ENCODE peak calls at places on chromosomes 4 and X, in ten cellular contexts. R, G, E, X, A, C, D, I, B and T are unnamed samples.

GRCh38 chr4:11611868-11612267 is 183.2 kb upstream of the HS3ST1 start:
- DNase-seq in G (no peak), A (no peak), X (no peak), B (no peak), I (no peak), E (no peak), R (no peak), C (no peak), D (no peak), T (no peak)

GRCh38 chr4:122765702-122766352 is 33.3 kb downstream of the BBS12 start:
- DNase-seq in R (no peak), E (peak), B (peak), I (no peak), X (no peak), G (no peak), A (no peak), D (no peak), C (no peak), T (no peak)

GRCh38 chr4:117467404-117467803 is 382.0 kb upstream of the TRAM1L1 start:
- DNase-seq in D (no peak), X (no peak), C (no peak), R (no peak), G (no peak), I (no peak), B (no peak), E (no peak), A (no peak), T (no peak)

GRCh38 chr4:39559641-39560040 is 32.4 kb upstream of the UGDH start:
- DNase-seq in B (no peak), D (no peak), I (no peak), E (no peak), X (no peak), R (no peak), G (no peak), A (no peak), C (no peak), T (no peak)

GRCh38 chr4:47484169-47484568 is 906 bp upstream of the ATP10D start:
- DNase-seq in I (no peak), X (no peak), G (no peak), D (no peak), E (no peak), B (no peak), R (no peak), C (no peak), A (no peak), T (no peak)

GRCh38 chrX:8424941-8425340 is 39.7 kb upstream of the VCX3B start:
- DNase-seq in C (no peak), A (no peak), I (no peak), X (no peak), D (no peak), R (no peak), G (no peak), B (no peak), E (no peak), T (no peak)

GRCh38 chr4:48250343-48250742 is 19.3 kb downstream of the TEC start:
- DNase-seq in I (no peak), B (no peak), D (no peak), A (no peak), R (no peak), E (no peak), X (no peak), G (no peak), C (no peak), T (no peak)

GRCh38 chr4:153651041-153651960 is 32.8 kb upstream of the TLR2 start:
- DNase-seq in B (no peak), X (no peak), G (no peak), C (peak), I (no peak), R (peak), D (no peak), E (no peak), A (peak), T (no peak)

GRCh38 chr4:128812360-128812958 is 3.0 kb downstream of the JADE1 start:
- DNase-seq in C (peak), E (peak), G (peak), D (peak), R (peak), B (no peak), X (no peak), I (no peak), A (no peak), T (peak)

GRCh38 chr4:1002131-1002630 is 9.0 kb upstream of the SLC26A1 start:
- DNase-seq in D (no peak), E (peak), C (peak), R (no peak), X (peak), A (peak), B (no peak), I (no peak), G (no peak), T (no peak)

GRCh38 chr4:107931775-107932321 is 499 bp downstream of the CYP2U1 start:
- DNase-seq in B (no peak), R (peak), C (peak), G (no peak), X (peak), A (peak), D (no peak), E (peak), I (no peak), T (no peak)

GRCh38 chr4:22739933-22740332 is 47.2 kb downstream of the GBA3 start:
- DNase-seq in X (no peak), G (no peak), E (no peak), I (no peak), C (no peak), A (no peak), R (no peak), B (no peak), D (no peak), T (no peak)

GRCh38 chr4:152515678-152516077 is 20.2 kb downstream of the FBXW7 start:
- DNase-seq in G (no peak), R (no peak), B (no peak), I (no peak), C (no peak), D (no peak), A (no peak), X (no peak), E (no peak), T (no peak)

GRCh38 chr4:149113804-149114430 is 671.7 kb upstream of the NR3C2 start:
- DNase-seq in B (no peak), E (no peak), D (no peak), G (no peak), C (no peak), X (no peak), R (no peak), I (no peak), A (no peak), T (no peak)

GRCh38 chr4:39542633-39543393 is 15.6 kb upstream of the UGDH start:
- DNase-seq in C (no peak), D (no peak), A (no peak), E (no peak), I (no peak), B (no peak), G (no peak), R (no peak), X (no peak), T (no peak)

GRCh38 chr4:83013931-83014330 is 3.3 kb upstream of the LIN54 start:
- DNase-seq in B (no peak), D (no peak), G (no peak), E (no peak), I (no peak), A (no peak), R (no peak), X (no peak), C (no peak), T (no peak)

GRCh38 chr4:22473268-22473667 is 42.6 kb downstream of the ADGRA3 start:
- DNase-seq in B (no peak), I (no peak), A (no peak), C (no peak), D (no peak), R (no peak), G (no peak), E (no peak), X (no peak), T (no peak)

GRCh38 chr4:165355900-165356300 is 22.9 kb upstream of the CPE start:
- DNase-seq in C (no peak), I (peak), X (peak), R (no peak), B (no peak), A (no peak), G (no peak), E (peak), D (no peak), T (no peak)

GRCh38 chr4:931194-931959 is 739 bp downstream of the GAK start:
- DNase-seq in B (no peak), A (peak), X (no peak), C (no peak), G (peak), R (no peak), D (no peak), I (no peak), E (peak), T (peak)

GRCh38 chrX:72713130-72713529 is 976 bp downstream of the PHKA1 start:
- DNase-seq in C (no peak), B (no peak), X (no peak), I (no peak), D (no peak), A (no peak), R (no peak), E (no peak), G (no peak), T (no peak)

GRCh38 chr4:3702551-3703221 is 63.5 kb upstream of the ADRA2C start:
- DNase-seq in D (no peak), C (peak), E (no peak), A (peak), X (no peak), I (no peak), G (no peak), B (no peak), R (peak), T (no peak)

GRCh38 chr4:84965558-84966381 is 720 bp downstream of the WDFY3 start:
- DNase-seq in C (peak), E (peak), R (peak), G (peak), A (peak), X (peak), B (no peak), D (peak), I (peak), T (no peak)

GRCh38 chrX:113975441-113975840 is 608.4 kb upstream of the HTR2C start:
- DNase-seq in I (no peak), D (no peak), R (no peak), B (no peak), X (no peak), C (no peak), A (no peak), E (no peak), G (no peak), T (no peak)

GRCh38 chr4:48906283-48907173 is at the start of gene OCIAD2:
- DNase-seq in X (peak), C (peak), B (no peak), D (peak), A (peak), R (peak), E (peak), G (peak), I (peak), T (peak)

GRCh38 chr4:42339935-42340406 is 57.3 kb upstream of the SHISA3 start:
- DNase-seq in X (no peak), I (no peak), G (no peak), E (no peak), B (no peak), D (no peak), R (no peak), A (no peak), C (no peak), T (no peak)

GRCh38 chr4:8781641-8782040 is 90.0 kb downstream of the HMX1 start:
- DNase-seq in B (no peak), A (no peak), E (no peak), I (no peak), X (no peak), G (no peak), R (peak), C (no peak), D (no peak), T (no peak)

GRCh38 chr4:37908488-37909343 is 17.8 kb downstream of the TBC1D1 start:
- DNase-seq in R (no peak), D (no peak), A (peak), G (no peak), B (no peak), I (no peak), X (peak), E (no peak), C (peak), T (no peak)

GRCh38 chr4:121256346-121256745 is 92.2 kb upstream of the TNIP3 start:
- DNase-seq in C (no peak), I (no peak), R (no peak), A (no peak), D (peak), E (peak), X (no peak), B (peak), G (no peak), T (peak)

GRCh38 chr4:20615492-20616136 is 84.6 kb upstream of the PACRGL start:
- DNase-seq in C (no peak), D (no peak), R (no peak), A (no peak), B (no peak), X (no peak), G (no peak), E (no peak), I (no peak), T (no peak)

GRCh38 chrX:154483325-154483724 is 3.1 kb downstream of the UBL4A start:
- DNase-seq in I (no peak), R (no peak), G (no peak), E (no peak), D (no peak), B (no peak), A (no peak), C (no peak), X (no peak), T (no peak)

GRCh38 chr4:1448589-1449420 is 42.6 kb upstream of the NKX1-1 start:
- DNase-seq in G (no peak), D (no peak), C (peak), B (no peak), E (peak), I (no peak), A (no peak), X (no peak), R (no peak), T (no peak)

GRCh38 chrX:22246620-22247019 is 26.1 kb upstream of the CBLL2 start:
- DNase-seq in R (no peak), D (no peak), B (no peak), I (no peak), A (no peak), X (no peak), C (no peak), E (no peak), G (no peak), T (no peak)

GRCh38 chr4:141395246-141395830 is 174.6 kb downstream of the ZNF330 start:
- DNase-seq in R (no peak), B (no peak), A (no peak), X (no peak), D (no peak), I (no peak), C (no peak), G (no peak), E (no peak), T (no peak)

GRCh38 chr4:109979932-109980717 is 67.4 kb downstream of the EGF start:
- DNase-seq in B (no peak), G (no peak), D (no peak), X (no peak), C (no peak), R (no peak), A (no peak), E (peak), I (no peak), T (no peak)

GRCh38 chrX:40107291-40108083 is 9.7 kb upstream of the BCOR start:
- DNase-seq in I (no peak), B (no peak), A (peak), E (peak), G (no peak), C (peak), D (no peak), R (peak), X (peak), T (no peak)

GRCh38 chr4:1490011-1490905 is 84.0 kb upstream of the NKX1-1 start:
- DNase-seq in B (no peak), I (no peak), C (peak), A (peak), X (no peak), R (peak), G (no peak), E (no peak), D (no peak), T (no peak)

GRCh38 chrX:71543316-71543715 is 10.4 kb downstream of the OGT start:
- DNase-seq in C (no peak), D (no peak), B (no peak), I (no peak), G (no peak), A (no peak), X (no peak), E (peak), R (no peak), T (no peak)

GRCh38 chrX:19578956-19579355 is 63.6 kb upstream of the MAP3K15 start:
- DNase-seq in X (no peak), G (no peak), E (no peak), D (no peak), I (no peak), R (no peak), B (no peak), A (no peak), C (no peak), T (no peak)

GRCh38 chr4:14096406-14096965 is 469.0 kb upstream of the BOD1L1 start:
- DNase-seq in D (no peak), C (no peak), I (no peak), X (no peak), E (no peak), B (no peak), A (no peak), G (no peak), R (no peak), T (no peak)

DNA sequence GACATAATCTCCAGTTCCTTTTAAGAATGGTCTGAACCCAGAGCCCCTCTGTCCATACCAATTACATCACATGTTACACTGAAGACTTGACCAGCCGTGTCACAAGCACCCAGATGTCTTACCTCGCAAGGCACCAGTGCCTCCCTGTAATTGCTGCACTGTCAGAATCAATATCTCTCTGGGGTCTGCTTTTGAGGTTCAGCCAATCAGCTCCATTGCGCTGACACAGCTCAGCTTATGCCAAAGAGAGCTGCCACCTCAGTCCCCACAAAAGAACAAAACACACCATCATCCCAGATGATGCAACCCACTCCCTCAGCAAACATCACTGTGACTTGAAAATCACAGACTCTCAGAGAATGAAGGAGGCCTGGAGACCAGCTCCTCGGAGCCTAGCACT is 82.5 kb upstream of the SORBS2 start:
- DNase-seq in C (no peak), I (no peak), E (no peak), G (no peak), B (no peak), X (no peak), A (no peak), D (no peak), R (no peak), T (no peak)
- TF ChIP-seq CTCF in C (no peak), I (no peak), E (no peak), G (no peak), B (no peak), X (no peak), A (no peak), D (no peak), R (no peak), T (no peak)

GRCh38 chr4:15147709-15148651 is 145.7 kb downstream of the CPEB2 start:
- DNase-seq in X (no peak), R (no peak), A (no peak), B (no peak), E (no peak), D (no peak), I (no peak), C (no peak), G (no peak), T (no peak)

GRCh38 chr4:15153662-15154061 is 151.4 kb downstream of the CPEB2 start:
- DNase-seq in I (no peak), E (no peak), B (no peak), D (no peak), A (no peak), G (no peak), X (no peak), R (no peak), C (no peak), T (no peak)

GRCh38 chr4:15150636-15151432 is 148.6 kb downstream of the CPEB2 start:
- DNase-seq in G (no peak), E (no peak), X (no peak), D (no peak), B (no peak), C (no peak), R (no peak), I (no peak), A (no peak), T (no peak)

GRCh38 chr4:15149234-15149841 is 147.1 kb downstream of the CPEB2 start:
- DNase-seq in C (no peak), I (no peak), R (no peak), B (no peak), A (no peak), G (no peak), D (peak), E (no peak), X (no peak), T (no peak)

DNA sequence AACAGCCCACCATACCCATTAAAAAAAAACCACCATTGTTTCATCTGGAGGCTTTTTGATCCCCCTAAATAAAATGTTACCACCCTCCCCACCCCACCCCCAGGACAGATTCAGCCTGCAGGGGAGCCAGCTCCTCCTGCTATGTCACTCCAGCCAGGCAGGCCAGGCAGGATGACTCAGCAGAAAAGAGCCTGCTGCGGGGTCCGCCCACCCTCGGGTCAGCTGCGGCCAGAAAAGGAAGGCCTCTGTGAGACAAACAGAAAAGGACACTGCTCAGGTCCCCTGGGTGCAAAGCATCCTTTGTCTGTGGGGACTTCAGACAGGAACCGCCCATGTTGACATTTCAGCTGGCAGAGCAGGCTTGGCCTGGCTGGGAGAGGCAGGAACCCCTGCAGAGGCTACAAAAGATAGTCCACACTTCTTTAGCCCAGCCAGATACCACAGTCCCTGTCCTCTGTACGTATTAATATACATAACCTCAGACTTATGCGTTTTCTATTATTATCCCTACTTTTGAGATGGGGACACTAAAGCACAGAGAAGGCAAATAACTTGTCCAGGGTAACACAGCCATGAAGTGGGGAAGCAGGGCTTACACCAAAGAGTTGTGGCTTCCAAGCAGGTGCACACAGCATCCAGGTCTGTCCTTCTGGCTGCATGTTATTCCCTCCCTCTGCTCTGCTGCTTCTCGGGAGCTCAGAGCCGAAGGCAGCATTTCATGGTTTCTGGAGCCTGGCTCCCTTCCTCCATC is 147.7 kb downstream of the CPEB2 start:
- DNase-seq in D (peak), X (peak), A (peak), C (peak), E (peak), I (peak), R (peak), G (peak), B (peak), T (no peak)
- TF ChIP-seq CTCF in D (no peak), X (no peak), A (no peak), C (no peak), E (peak), I (no peak), R (no peak), G (no peak), B (peak), T (no peak)

GRCh38 chr4:6876440-6876839 is 33.2 kb upstream of the TBC1D14 start:
- DNase-seq in R (no peak), B (no peak), E (no peak), C (no peak), X (no peak), A (no peak), G (no peak), I (no peak), D (no peak), T (no peak)

GRCh38 chr4:6875431-6875831 is 34.2 kb upstream of the TBC1D14 start:
- DNase-seq in E (no peak), A (peak), G (no peak), D (no peak), X (no peak), C (peak), I (no peak), B (no peak), R (no peak), T (no peak)

GRCh38 chr4:6869944-6870343 is 39.7 kb upstream of the TBC1D14 start:
- DNase-seq in R (no peak), C (no peak), X (no peak), D (no peak), B (no peak), I (no peak), A (no peak), G (no peak), E (no peak), T (no peak)

GRCh38 chr4:6873792-6874461 is 35.7 kb upstream of the TBC1D14 start:
- DNase-seq in B (no peak), D (peak), E (peak), G (peak), I (peak), C (peak), R (peak), A (peak), X (peak), T (peak)

DNA sequence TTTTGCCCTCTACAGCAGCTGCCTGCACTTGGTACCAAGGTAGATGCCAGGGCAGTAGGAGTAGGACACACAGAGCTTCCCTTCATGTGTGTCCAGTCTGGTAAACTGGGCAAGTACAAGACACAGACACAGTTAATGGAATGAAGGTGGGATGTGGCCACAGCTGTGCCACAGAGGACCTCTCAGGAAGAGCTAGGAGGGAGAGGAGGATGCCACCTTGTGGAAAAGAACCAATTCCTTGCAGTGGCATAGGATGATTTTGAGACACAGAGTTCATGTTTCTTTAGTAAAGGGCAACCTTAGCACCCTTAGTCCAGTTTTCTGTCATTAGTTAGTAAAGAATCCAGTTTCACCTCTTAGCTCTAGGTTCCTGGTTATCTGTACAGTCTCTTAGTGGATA is 36.3 kb upstream of the TBC1D14 start:
- DNase-seq in X (no peak), R (no peak), A (no peak), D (no peak), I (no peak), B (no peak), E (no peak), G (no peak), C (no peak), T (no peak)
- TF ChIP-seq CTCF in X (no peak), R (no peak), A (no peak), D (peak), I (no peak), B (no peak), E (no peak), G (no peak), C (no peak), T (no peak)

GRCh38 chr4:173231916-173232315 is 63.3 kb downstream of the GALNT7 start:
- DNase-seq in D (no peak), X (no peak), R (no peak), B (no peak), G (no peak), I (no peak), E (peak), C (no peak), A (no peak), T (no peak)
- TF ChIP-seq CTCF in D (no peak), X (no peak), R (no peak), B (peak), G (no peak), I (no peak), E (peak), C (no peak), A (peak), T (no peak)